ENCODE peak calls at places on chromosomes 12 and 14, in six cellular contexts. One of them, this sample, is unnamed.

GRCh38 chr14:31357279-31357678 is 63.1 kb downstream of the HEATR5A start:
- ATAC-seq in heart right ventricle: no peak
- ATAC-seq in CD4-positive, alpha-beta T cell: no peak
- ATAC-seq in right cardiac atrium: no peak
- ATAC-seq in upper lobe of right lung: no peak
- ATAC-seq in aorta: no peak
- ATAC-seq in this sample: no peak

GRCh38 chr12:76018111-76018510 is 13.5 kb downstream of the PHLDA1 start:
- ATAC-seq in heart right ventricle: peak
- ATAC-seq in CD4-positive, alpha-beta T cell: no peak
- ATAC-seq in right cardiac atrium: peak
- ATAC-seq in upper lobe of right lung: peak
- ATAC-seq in aorta: no peak
- ATAC-seq in this sample: no peak

GRCh38 chr14:101119830-101120571 is 216.5 kb upstream of the RTL1 start:
- ATAC-seq in heart right ventricle: peak
- ATAC-seq in CD4-positive, alpha-beta T cell: no peak
- ATAC-seq in right cardiac atrium: peak
- ATAC-seq in upper lobe of right lung: no peak
- ATAC-seq in aorta: no peak
- ATAC-seq in this sample: no peak

GRCh38 chr12:103442822-103443221 is 52.9 kb downstream of the C12orf42 start:
- ATAC-seq in heart right ventricle: no peak
- ATAC-seq in CD4-positive, alpha-beta T cell: no peak
- ATAC-seq in right cardiac atrium: no peak
- ATAC-seq in upper lobe of right lung: no peak
- ATAC-seq in aorta: no peak
- ATAC-seq in this sample: no peak

GRCh38 chr14:51442513-51443175 is 202.6 kb downstream of the TMX1 start:
- ATAC-seq in heart right ventricle: no peak
- ATAC-seq in CD4-positive, alpha-beta T cell: no peak
- ATAC-seq in right cardiac atrium: no peak
- ATAC-seq in upper lobe of right lung: no peak
- ATAC-seq in aorta: no peak
- ATAC-seq in this sample: peak

GRCh38 chr14:70917633-70918032 is 10.4 kb downstream of the PCNX1 start:
- ATAC-seq in heart right ventricle: no peak
- ATAC-seq in CD4-positive, alpha-beta T cell: peak
- ATAC-seq in right cardiac atrium: no peak
- ATAC-seq in upper lobe of right lung: no peak
- ATAC-seq in aorta: no peak
- ATAC-seq in this sample: no peak

GRCh38 chr14:61516125-61516740 is 179.1 kb upstream of the HIF1A start:
- ATAC-seq in heart right ventricle: no peak
- ATAC-seq in CD4-positive, alpha-beta T cell: no peak
- ATAC-seq in right cardiac atrium: no peak
- ATAC-seq in upper lobe of right lung: no peak
- ATAC-seq in aorta: no peak
- ATAC-seq in this sample: no peak

GRCh38 chr12:132284071-132284492 is 45.3 kb downstream of the GALNT9 start:
- ATAC-seq in heart right ventricle: no peak
- ATAC-seq in CD4-positive, alpha-beta T cell: peak
- ATAC-seq in right cardiac atrium: no peak
- ATAC-seq in upper lobe of right lung: no peak
- ATAC-seq in aorta: no peak
- ATAC-seq in this sample: no peak

GRCh38 chr14:20657216-20658211 is 16.0 kb upstream of the OR6S1 start:
- ATAC-seq in heart right ventricle: no peak
- ATAC-seq in CD4-positive, alpha-beta T cell: peak
- ATAC-seq in right cardiac atrium: no peak
- ATAC-seq in upper lobe of right lung: peak
- ATAC-seq in aorta: no peak
- ATAC-seq in this sample: no peak

GRCh38 chr12:92538970-92539749 is 163.6 kb upstream of the PLEKHG7 start:
- ATAC-seq in heart right ventricle: peak
- ATAC-seq in CD4-positive, alpha-beta T cell: peak
- ATAC-seq in right cardiac atrium: peak
- ATAC-seq in upper lobe of right lung: peak
- ATAC-seq in aorta: no peak
- ATAC-seq in this sample: peak

GRCh38 chr14:81031488-81031887 is 76.1 kb downstream of the TSHR start:
- ATAC-seq in heart right ventricle: no peak
- ATAC-seq in CD4-positive, alpha-beta T cell: no peak
- ATAC-seq in right cardiac atrium: no peak
- ATAC-seq in upper lobe of right lung: no peak
- ATAC-seq in aorta: no peak
- ATAC-seq in this sample: no peak

GRCh38 chr12:40726366-40726765 is 34.1 kb downstream of the CNTN1 start:
- ATAC-seq in heart right ventricle: no peak
- ATAC-seq in CD4-positive, alpha-beta T cell: no peak
- ATAC-seq in right cardiac atrium: no peak
- ATAC-seq in upper lobe of right lung: no peak
- ATAC-seq in aorta: no peak
- ATAC-seq in this sample: no peak

GRCh38 chr12:49867580-49868341 is 24.9 kb upstream of the BCDIN3D start:
- ATAC-seq in heart right ventricle: no peak
- ATAC-seq in CD4-positive, alpha-beta T cell: no peak
- ATAC-seq in right cardiac atrium: no peak
- ATAC-seq in upper lobe of right lung: peak
- ATAC-seq in aorta: no peak
- ATAC-seq in this sample: no peak

DNA sequence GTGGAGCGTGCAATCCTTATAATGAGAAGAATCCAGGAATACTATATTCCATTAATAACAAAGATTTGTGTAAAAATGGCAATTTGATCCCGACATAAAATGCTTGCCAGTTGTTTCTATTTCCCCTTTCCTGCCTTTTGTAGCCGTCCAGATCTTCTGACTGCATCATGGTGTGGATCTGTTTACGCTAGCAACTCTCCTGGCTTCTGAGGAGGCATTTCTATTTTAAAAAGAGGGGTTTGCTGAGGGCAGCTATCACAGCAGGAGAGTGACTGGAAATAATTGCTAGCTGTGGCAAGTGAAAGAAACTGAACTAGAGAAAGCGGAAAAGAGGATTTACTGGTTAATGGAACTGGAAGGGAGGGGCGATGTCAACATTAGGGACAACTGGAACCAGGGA is 145.6 kb downstream of the ATP23 start:
- ATAC-seq in heart right ventricle: no peak
- ATAC-seq in CD4-positive, alpha-beta T cell: no peak
- ATAC-seq in right cardiac atrium: peak
- ATAC-seq in upper lobe of right lung: no peak
- ATAC-seq in aorta: no peak
- ATAC-seq in this sample: no peak
- H3K27ac ChIP-seq in heart right ventricle: no peak
- H3K27ac ChIP-seq in CD4-positive, alpha-beta T cell: no peak
- H3K27ac ChIP-seq in right cardiac atrium: no peak
- H3K27ac ChIP-seq in upper lobe of right lung: no peak
- H3K27ac ChIP-seq in aorta: no peak
- H3K27ac ChIP-seq in this sample: no peak

GRCh38 chr12:27199638-27200300 is 44.3 kb upstream of the STK38L start:
- ATAC-seq in heart right ventricle: no peak
- ATAC-seq in CD4-positive, alpha-beta T cell: no peak
- ATAC-seq in right cardiac atrium: no peak
- ATAC-seq in upper lobe of right lung: no peak
- ATAC-seq in aorta: no peak
- ATAC-seq in this sample: no peak
- H3K27ac ChIP-seq in heart right ventricle: no peak
- H3K27ac ChIP-seq in CD4-positive, alpha-beta T cell: no peak
- H3K27ac ChIP-seq in right cardiac atrium: no peak
- H3K27ac ChIP-seq in upper lobe of right lung: no peak
- H3K27ac ChIP-seq in aorta: peak
- H3K27ac ChIP-seq in this sample: peak

GRCh38 chr12:145369-145960 is 68.5 kb downstream of the SLC6A12 start:
- ATAC-seq in heart right ventricle: peak
- ATAC-seq in CD4-positive, alpha-beta T cell: no peak
- ATAC-seq in right cardiac atrium: peak
- ATAC-seq in upper lobe of right lung: no peak
- ATAC-seq in aorta: no peak
- ATAC-seq in this sample: no peak

GRCh38 chr12:139585-139984 is 73.0 kb downstream of the IQSEC3 start:
- ATAC-seq in heart right ventricle: no peak
- ATAC-seq in CD4-positive, alpha-beta T cell: no peak
- ATAC-seq in right cardiac atrium: peak
- ATAC-seq in upper lobe of right lung: no peak
- ATAC-seq in aorta: no peak
- ATAC-seq in this sample: no peak

GRCh38 chr12:144650-145284 is 69.2 kb downstream of the SLC6A12 start:
- ATAC-seq in heart right ventricle: no peak
- ATAC-seq in CD4-positive, alpha-beta T cell: no peak
- ATAC-seq in right cardiac atrium: no peak
- ATAC-seq in upper lobe of right lung: no peak
- ATAC-seq in aorta: no peak
- ATAC-seq in this sample: no peak

GRCh38 chr12:147242-147641 is 66.7 kb downstream of the SLC6A12 start:
- ATAC-seq in heart right ventricle: no peak
- ATAC-seq in CD4-positive, alpha-beta T cell: no peak
- ATAC-seq in right cardiac atrium: no peak
- ATAC-seq in upper lobe of right lung: no peak
- ATAC-seq in aorta: no peak
- ATAC-seq in this sample: no peak

GRCh38 chr12:143964-144649 is 69.8 kb downstream of the SLC6A12 start:
- ATAC-seq in heart right ventricle: no peak
- ATAC-seq in CD4-positive, alpha-beta T cell: no peak
- ATAC-seq in right cardiac atrium: no peak
- ATAC-seq in upper lobe of right lung: peak
- ATAC-seq in aorta: no peak
- ATAC-seq in this sample: no peak
- H3K27ac ChIP-seq in heart right ventricle: no peak
- H3K27ac ChIP-seq in CD4-positive, alpha-beta T cell: no peak
- H3K27ac ChIP-seq in right cardiac atrium: no peak
- H3K27ac ChIP-seq in upper lobe of right lung: no peak
- H3K27ac ChIP-seq in aorta: no peak
- H3K27ac ChIP-seq in this sample: no peak

DNA sequence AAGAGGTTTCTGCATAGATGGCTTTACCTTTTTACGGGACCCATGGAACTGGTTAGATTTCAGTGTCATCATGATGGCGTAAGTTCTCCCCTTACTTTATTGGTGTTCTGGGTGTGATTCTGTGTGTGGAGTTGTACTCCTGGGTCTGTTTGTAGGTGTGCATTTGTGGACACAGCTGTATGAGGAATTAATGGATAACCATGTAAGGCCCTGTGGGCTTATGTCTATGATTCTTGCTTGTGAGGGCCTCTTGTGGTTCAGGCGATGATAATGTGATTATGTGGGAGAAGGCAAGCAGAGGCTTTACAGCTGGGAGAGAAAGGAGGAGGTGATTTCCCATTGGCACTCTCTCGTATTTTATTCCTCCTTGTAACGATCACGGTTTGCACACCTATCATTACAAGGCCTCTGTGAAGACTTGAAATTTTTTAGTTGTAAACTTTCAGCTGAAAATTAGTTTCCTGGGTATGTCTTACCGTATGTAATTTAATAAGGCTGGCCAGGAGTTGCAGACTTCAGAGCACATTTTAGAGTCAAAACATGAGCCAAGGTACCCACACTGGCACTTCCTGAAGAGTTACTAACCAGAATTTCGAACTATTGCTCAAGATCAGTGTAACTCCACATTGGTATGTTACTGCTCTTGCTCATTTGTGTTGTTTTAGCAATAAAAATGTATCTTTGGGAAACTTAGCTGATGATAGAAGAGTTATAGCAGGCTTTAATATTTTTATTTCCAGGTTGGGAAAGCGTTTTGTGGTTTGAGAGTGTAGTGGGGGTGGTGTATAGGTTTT is 96.3 kb downstream of the SCN8A start:
- ATAC-seq in heart right ventricle: no peak
- ATAC-seq in CD4-positive, alpha-beta T cell: no peak
- ATAC-seq in right cardiac atrium: no peak
- ATAC-seq in upper lobe of right lung: no peak
- ATAC-seq in aorta: no peak
- ATAC-seq in this sample: no peak
- H3K27ac ChIP-seq in heart right ventricle: no peak
- H3K27ac ChIP-seq in CD4-positive, alpha-beta T cell: no peak
- H3K27ac ChIP-seq in right cardiac atrium: no peak
- H3K27ac ChIP-seq in upper lobe of right lung: no peak
- H3K27ac ChIP-seq in aorta: no peak
- H3K27ac ChIP-seq in this sample: no peak

GRCh38 chr12:69247253-69248018 is 8.1 kb downstream of the CPSF6 start:
- ATAC-seq in heart right ventricle: no peak
- ATAC-seq in CD4-positive, alpha-beta T cell: no peak
- ATAC-seq in right cardiac atrium: no peak
- ATAC-seq in upper lobe of right lung: no peak
- ATAC-seq in aorta: no peak
- ATAC-seq in this sample: no peak
- H3K27ac ChIP-seq in heart right ventricle: no peak
- H3K27ac ChIP-seq in CD4-positive, alpha-beta T cell: no peak
- H3K27ac ChIP-seq in right cardiac atrium: no peak
- H3K27ac ChIP-seq in upper lobe of right lung: no peak
- H3K27ac ChIP-seq in aorta: no peak
- H3K27ac ChIP-seq in this sample: no peak

GRCh38 chr12:53268009-53268636 is at the start of gene ESPL1:
- ATAC-seq in heart right ventricle: peak
- ATAC-seq in CD4-positive, alpha-beta T cell: peak
- ATAC-seq in right cardiac atrium: peak
- ATAC-seq in upper lobe of right lung: peak
- ATAC-seq in aorta: peak
- ATAC-seq in this sample: peak
- H3K27ac ChIP-seq in heart right ventricle: no peak
- H3K27ac ChIP-seq in CD4-positive, alpha-beta T cell: peak
- H3K27ac ChIP-seq in right cardiac atrium: no peak
- H3K27ac ChIP-seq in upper lobe of right lung: no peak
- H3K27ac ChIP-seq in aorta: no peak
- H3K27ac ChIP-seq in this sample: peak

DNA sequence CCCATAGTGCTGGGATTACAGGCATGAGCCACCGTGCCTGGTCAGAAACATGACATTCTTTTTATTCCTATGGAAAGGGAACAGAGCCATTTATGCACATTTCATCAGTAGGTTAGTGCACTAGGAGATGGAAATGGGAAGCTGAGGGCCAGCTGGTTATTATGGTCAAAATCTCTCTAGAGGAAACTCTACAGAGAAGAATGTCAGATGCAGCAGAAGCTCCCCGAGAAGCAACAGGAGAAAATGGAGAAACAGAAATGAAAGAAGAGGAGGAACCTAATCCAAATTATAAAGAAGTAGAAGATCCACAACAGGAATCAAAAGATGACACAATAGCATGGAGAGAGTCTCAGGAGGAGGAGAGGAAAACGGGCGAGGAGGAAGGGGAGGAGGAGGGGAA is 2.7 kb downstream of the CFAP251 start:
- ATAC-seq in heart right ventricle: no peak
- ATAC-seq in CD4-positive, alpha-beta T cell: no peak
- ATAC-seq in right cardiac atrium: no peak
- ATAC-seq in upper lobe of right lung: no peak
- ATAC-seq in aorta: no peak
- ATAC-seq in this sample: no peak
- H3K27ac ChIP-seq in heart right ventricle: no peak
- H3K27ac ChIP-seq in CD4-positive, alpha-beta T cell: no peak
- H3K27ac ChIP-seq in right cardiac atrium: no peak
- H3K27ac ChIP-seq in upper lobe of right lung: no peak
- H3K27ac ChIP-seq in aorta: no peak
- H3K27ac ChIP-seq in this sample: no peak

GRCh38 chr14:92527724-92528123 is 14.1 kb downstream of the RIN3 start:
- ATAC-seq in heart right ventricle: no peak
- ATAC-seq in CD4-positive, alpha-beta T cell: no peak
- ATAC-seq in right cardiac atrium: no peak
- ATAC-seq in upper lobe of right lung: no peak
- ATAC-seq in aorta: no peak
- ATAC-seq in this sample: no peak
- H3K27ac ChIP-seq in heart right ventricle: no peak
- H3K27ac ChIP-seq in CD4-positive, alpha-beta T cell: no peak
- H3K27ac ChIP-seq in right cardiac atrium: no peak
- H3K27ac ChIP-seq in upper lobe of right lung: no peak
- H3K27ac ChIP-seq in aorta: no peak
- H3K27ac ChIP-seq in this sample: no peak

This sample was measured in gastroesophageal sphincter.